ENCODE peak calls at places on chromosomes 13 and 19, in six cellular contexts. One of them, this sample, is unnamed.

GRCh38 chr13:98158172-98158907 is 15.4 kb downstream of the FARP1 start:
- DNase-seq in CD8-positive, alpha-beta T cell: no peak
- DNase-seq in neural progenitor cell: no peak
- DNase-seq in endodermal cell: no peak
- DNase-seq in heart left ventricle: peak; percentile 46
- DNase-seq in ovary: peak; percentile 65
- DNase-seq in this sample: no peak

GRCh38 chr13:102452831-102453230 is 51.0 kb upstream of the FGF14 start:
- DNase-seq in endodermal cell: no peak
- DNase-seq in CD8-positive, alpha-beta T cell: no peak
- DNase-seq in ovary: no peak
- DNase-seq in neural progenitor cell: no peak
- DNase-seq in heart left ventricle: no peak
- DNase-seq in this sample: no peak

GRCh38 chr13:106260352-106260751 is 275.1 kb downstream of the EFNB2 start:
- DNase-seq in neural progenitor cell: no peak
- DNase-seq in endodermal cell: no peak
- DNase-seq in heart left ventricle: no peak
- DNase-seq in CD8-positive, alpha-beta T cell: no peak
- DNase-seq in ovary: no peak
- DNase-seq in this sample: no peak

GRCh38 chr19:861756-862528 is 2.5 kb downstream of the CFD start:
- DNase-seq in endodermal cell: peak; percentile 97
- DNase-seq in neural progenitor cell: peak; percentile 88
- DNase-seq in heart left ventricle: no peak
- DNase-seq in ovary: peak; percentile 70
- DNase-seq in CD8-positive, alpha-beta T cell: peak; percentile 66
- DNase-seq in this sample: no peak

GRCh38 chr13:113475280-113475679 is 15.2 kb downstream of the DCUN1D2 start:
- DNase-seq in endodermal cell: no peak
- DNase-seq in neural progenitor cell: no peak
- DNase-seq in ovary: no peak
- DNase-seq in heart left ventricle: no peak
- DNase-seq in CD8-positive, alpha-beta T cell: no peak
- DNase-seq in this sample: no peak

GRCh38 chr19:15323496-15324235 is 8.7 kb downstream of the BRD4 start:
- DNase-seq in CD8-positive, alpha-beta T cell: no peak
- DNase-seq in endodermal cell: no peak
- DNase-seq in neural progenitor cell: no peak
- DNase-seq in heart left ventricle: peak; percentile 67
- DNase-seq in ovary: peak; percentile 82
- DNase-seq in this sample: peak; percentile 86

GRCh38 chr13:111323549-111323948 is 3.1 kb downstream of the TEX29 start:
- DNase-seq in neural progenitor cell: no peak
- DNase-seq in heart left ventricle: no peak
- DNase-seq in endodermal cell: peak; percentile 34
- DNase-seq in CD8-positive, alpha-beta T cell: no peak
- DNase-seq in ovary: no peak
- DNase-seq in this sample: peak; percentile 13

GRCh38 chr13:21637296-21637695 is 33.3 kb upstream of the MICU2 start:
- DNase-seq in neural progenitor cell: no peak
- DNase-seq in ovary: no peak
- DNase-seq in endodermal cell: no peak
- DNase-seq in CD8-positive, alpha-beta T cell: peak; percentile 33
- DNase-seq in heart left ventricle: no peak
- DNase-seq in this sample: no peak

GRCh38 chr13:80132741-80133601 is 208.0 kb downstream of the SPRY2 start:
- DNase-seq in CD8-positive, alpha-beta T cell: no peak
- DNase-seq in ovary: peak; percentile 57
- DNase-seq in heart left ventricle: peak; percentile 75
- DNase-seq in neural progenitor cell: peak; percentile 31
- DNase-seq in endodermal cell: peak; percentile 61
- DNase-seq in this sample: peak; percentile 82

GRCh38 chr13:113650731-113651148 is 7.3 kb downstream of the ATP4B start:
- DNase-seq in CD8-positive, alpha-beta T cell: no peak
- DNase-seq in neural progenitor cell: no peak
- DNase-seq in endodermal cell: no peak
- DNase-seq in ovary: no peak
- DNase-seq in heart left ventricle: no peak
- DNase-seq in this sample: peak; percentile 58

GRCh38 chr13:113307491-113307890 is 10.5 kb downstream of the LAMP1 start:
- DNase-seq in heart left ventricle: no peak
- DNase-seq in ovary: no peak
- DNase-seq in CD8-positive, alpha-beta T cell: no peak
- DNase-seq in neural progenitor cell: no peak
- DNase-seq in endodermal cell: no peak
- DNase-seq in this sample: no peak

GRCh38 chr13:62483774-62484173 is 1068.1 kb upstream of the PCDH20 start:
- DNase-seq in ovary: no peak
- DNase-seq in neural progenitor cell: peak; percentile 35
- DNase-seq in endodermal cell: no peak
- DNase-seq in heart left ventricle: no peak
- DNase-seq in CD8-positive, alpha-beta T cell: no peak
- DNase-seq in this sample: no peak

GRCh38 chr19:33295621-33296472 is 6.5 kb downstream of the CEBPA start:
- DNase-seq in endodermal cell: no peak
- DNase-seq in ovary: no peak
- DNase-seq in heart left ventricle: no peak
- DNase-seq in CD8-positive, alpha-beta T cell: no peak
- DNase-seq in neural progenitor cell: no peak
- DNase-seq in this sample: no peak

GRCh38 chr13:44396295-44396962 is 22.8 kb downstream of the SERP2 start:
- DNase-seq in CD8-positive, alpha-beta T cell: no peak
- DNase-seq in ovary: no peak
- DNase-seq in heart left ventricle: no peak
- DNase-seq in neural progenitor cell: no peak
- DNase-seq in endodermal cell: no peak
- DNase-seq in this sample: no peak

GRCh38 chr19:35109395-35110112 is 6.1 kb upstream of the FXYD3 start:
- DNase-seq in ovary: no peak
- DNase-seq in neural progenitor cell: peak; percentile 23
- DNase-seq in heart left ventricle: no peak
- DNase-seq in CD8-positive, alpha-beta T cell: no peak
- DNase-seq in endodermal cell: no peak
- DNase-seq in this sample: no peak

GRCh38 chr13:100506600-100507422 is 81.8 kb downstream of the GGACT start:
- DNase-seq in endodermal cell: no peak
- DNase-seq in neural progenitor cell: no peak
- DNase-seq in ovary: no peak
- DNase-seq in heart left ventricle: no peak
- DNase-seq in CD8-positive, alpha-beta T cell: no peak
- DNase-seq in this sample: no peak

GRCh38 chr19:51210385-51210784 is 14.5 kb upstream of the CD33 start:
- DNase-seq in neural progenitor cell: no peak
- DNase-seq in heart left ventricle: no peak
- DNase-seq in endodermal cell: no peak
- DNase-seq in CD8-positive, alpha-beta T cell: no peak
- DNase-seq in ovary: no peak
- DNase-seq in this sample: no peak

GRCh38 chr19:17488593-17489391 is 18.5 kb downstream of the SLC27A1 start:
- DNase-seq in endodermal cell: peak; percentile 99
- DNase-seq in ovary: peak; percentile 59
- DNase-seq in neural progenitor cell: peak; percentile 96
- DNase-seq in CD8-positive, alpha-beta T cell: peak; percentile 79
- DNase-seq in heart left ventricle: peak; percentile 67
- DNase-seq in this sample: peak; percentile 45

GRCh38 chr13:60019119-60019993 is 144.4 kb downstream of the DIAPH3 start:
- DNase-seq in ovary: no peak
- DNase-seq in neural progenitor cell: no peak
- DNase-seq in heart left ventricle: no peak
- DNase-seq in endodermal cell: no peak
- DNase-seq in CD8-positive, alpha-beta T cell: no peak
- DNase-seq in this sample: no peak

GRCh38 chr13:99314640-99315176 is 7.5 kb upstream of the GPR183 start:
- DNase-seq in neural progenitor cell: no peak
- DNase-seq in CD8-positive, alpha-beta T cell: peak; percentile 39
- DNase-seq in endodermal cell: no peak
- DNase-seq in ovary: no peak
- DNase-seq in heart left ventricle: no peak
- DNase-seq in this sample: no peak

GRCh38 chr13:26465954-26466353 is 91.5 kb upstream of the WASF3 start:
- DNase-seq in CD8-positive, alpha-beta T cell: no peak
- DNase-seq in ovary: no peak
- DNase-seq in neural progenitor cell: no peak
- DNase-seq in endodermal cell: no peak
- DNase-seq in heart left ventricle: no peak
- DNase-seq in this sample: no peak

GRCh38 chr19:18156841-18157464 is 4.0 kb downstream of the PIK3R2 start:
- DNase-seq in neural progenitor cell: no peak
- DNase-seq in endodermal cell: no peak
- DNase-seq in CD8-positive, alpha-beta T cell: no peak
- DNase-seq in heart left ventricle: peak; percentile 95
- DNase-seq in ovary: peak; percentile 96
- DNase-seq in this sample: peak; percentile 90

GRCh38 chr13:111661776-111662175 is 341.3 kb downstream of the TEX29 start:
- DNase-seq in endodermal cell: no peak
- DNase-seq in ovary: no peak
- DNase-seq in CD8-positive, alpha-beta T cell: no peak
- DNase-seq in neural progenitor cell: no peak
- DNase-seq in heart left ventricle: no peak
- DNase-seq in this sample: no peak

GRCh38 chr19:294819-295686 is 3.9 kb upstream of the PLPP2 start:
- DNase-seq in ovary: no peak
- DNase-seq in endodermal cell: peak; percentile 91
- DNase-seq in CD8-positive, alpha-beta T cell: peak; percentile 47
- DNase-seq in heart left ventricle: no peak
- DNase-seq in neural progenitor cell: peak; percentile 80
- DNase-seq in this sample: no peak

GRCh38 chr19:35106291-35106583 is 9.4 kb upstream of the FXYD3 start:
- DNase-seq in endodermal cell: no peak
- DNase-seq in neural progenitor cell: no peak
- DNase-seq in CD8-positive, alpha-beta T cell: no peak
- DNase-seq in heart left ventricle: no peak
- DNase-seq in ovary: no peak
- DNase-seq in this sample: no peak

GRCh38 chr13:36549126-36549702 is 116.9 kb downstream of the CCNA1 start:
- DNase-seq in neural progenitor cell: no peak
- DNase-seq in endodermal cell: no peak
- DNase-seq in ovary: no peak
- DNase-seq in CD8-positive, alpha-beta T cell: no peak
- DNase-seq in heart left ventricle: no peak
- DNase-seq in this sample: no peak

GRCh38 chr13:29507356-29507755 is 88.1 kb downstream of the SLC7A1 start:
- DNase-seq in endodermal cell: no peak
- DNase-seq in heart left ventricle: no peak
- DNase-seq in neural progenitor cell: no peak
- DNase-seq in CD8-positive, alpha-beta T cell: no peak
- DNase-seq in ovary: no peak
- DNase-seq in this sample: no peak

GRCh38 chr13:110636053-110636475 is 20.7 kb downstream of the NAXD start:
- DNase-seq in endodermal cell: no peak
- DNase-seq in CD8-positive, alpha-beta T cell: no peak
- DNase-seq in ovary: no peak
- DNase-seq in heart left ventricle: no peak
- DNase-seq in neural progenitor cell: no peak
- DNase-seq in this sample: no peak

GRCh38 chr13:32323912-32324311 is 8.6 kb downstream of the BRCA2 start:
- DNase-seq in endodermal cell: no peak
- DNase-seq in CD8-positive, alpha-beta T cell: no peak
- DNase-seq in ovary: no peak
- DNase-seq in neural progenitor cell: no peak
- DNase-seq in heart left ventricle: no peak
- DNase-seq in this sample: no peak

GRCh38 chr13:113532156-113532806 is 41.8 kb upstream of the DCUN1D2 start:
- DNase-seq in neural progenitor cell: no peak
- DNase-seq in endodermal cell: no peak
- DNase-seq in heart left ventricle: peak; percentile 63
- DNase-seq in ovary: peak; percentile 34
- DNase-seq in CD8-positive, alpha-beta T cell: no peak
- DNase-seq in this sample: peak; percentile 57

GRCh38 chr13:36382030-36382429 is 35.8 kb upstream of the SPART start:
- DNase-seq in ovary: no peak
- DNase-seq in neural progenitor cell: no peak
- DNase-seq in heart left ventricle: no peak
- DNase-seq in CD8-positive, alpha-beta T cell: no peak
- DNase-seq in endodermal cell: no peak
- DNase-seq in this sample: no peak

DNA sequence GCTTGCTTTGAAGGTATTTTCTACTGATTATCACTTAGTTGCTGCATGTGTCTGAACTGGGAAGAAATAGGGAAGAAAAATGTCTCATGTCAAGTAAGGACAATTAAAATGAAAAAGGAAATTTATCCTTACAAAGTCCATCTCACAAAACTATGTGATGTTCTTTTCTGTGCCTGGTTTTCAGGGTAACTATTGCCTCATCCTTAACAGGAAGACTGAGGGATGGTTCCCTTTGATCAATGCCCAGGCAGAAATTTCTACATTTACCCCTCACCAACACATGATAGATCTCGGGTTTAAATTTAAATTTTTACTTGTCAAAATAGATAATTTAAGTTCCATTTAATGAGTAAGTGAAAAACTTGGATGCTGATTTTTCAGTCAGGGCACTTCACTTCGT is 3.9 kb upstream of the FOXO1 start:
- DNase-seq in heart left ventricle: no peak
- DNase-seq in endodermal cell: no peak
- DNase-seq in ovary: no peak
- DNase-seq in CD8-positive, alpha-beta T cell: no peak
- DNase-seq in neural progenitor cell: no peak
- DNase-seq in this sample: no peak
- TF ChIP-seq CTCF in heart left ventricle: no peak
- TF ChIP-seq CTCF in endodermal cell: no peak
- TF ChIP-seq CTCF in ovary: no peak
- TF ChIP-seq CTCF in CD8-positive, alpha-beta T cell: no peak
- TF ChIP-seq CTCF in neural progenitor cell: no peak
- TF ChIP-seq CTCF in this sample: no peak

DNA sequence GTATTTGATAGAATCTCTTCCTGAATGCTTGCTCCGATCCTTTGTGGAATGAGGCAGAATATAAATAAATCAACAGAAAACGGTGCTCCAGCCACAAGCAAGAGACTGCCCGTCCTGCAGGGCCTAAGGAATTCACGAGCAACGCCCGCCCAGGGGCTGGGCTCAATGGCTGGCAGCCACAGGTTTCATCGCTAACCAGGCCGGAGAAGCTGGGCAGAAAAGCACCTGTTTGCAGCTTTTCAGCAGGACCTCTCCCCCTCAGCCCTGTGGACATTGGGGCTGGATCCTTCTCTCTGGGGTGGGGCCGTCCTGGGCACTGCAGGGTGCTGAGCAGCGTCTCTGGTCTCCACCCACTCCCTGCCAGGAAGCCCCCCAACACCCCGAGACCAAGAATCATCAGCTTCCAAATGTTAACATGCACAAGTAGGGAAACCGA is 102.5 kb downstream of the GADD45B start:
- DNase-seq in ovary: peak; percentile 53
- DNase-seq in heart left ventricle: peak; percentile 47
- DNase-seq in neural progenitor cell: peak; percentile 43
- DNase-seq in endodermal cell: peak; percentile 87
- DNase-seq in CD8-positive, alpha-beta T cell: no peak
- DNase-seq in this sample: peak; percentile 47
- H3K27ac ChIP-seq in ovary: peak overlapping the region; percentile 45
- H3K27ac ChIP-seq in heart left ventricle: peak overlapping the region; percentile 71
- H3K27ac ChIP-seq in neural progenitor cell: no peak overlapping the region
- H3K27ac ChIP-seq in endodermal cell: peak overlapping the region; percentile 80
- H3K27ac ChIP-seq in CD8-positive, alpha-beta T cell: no peak overlapping the region
- H3K27ac ChIP-seq in this sample: peak overlapping the region; percentile 91

GRCh38 chr19:38722947-38723605 is 21.2 kb downstream of the CAPN12 start:
- DNase-seq in CD8-positive, alpha-beta T cell: no peak
- DNase-seq in heart left ventricle: no peak
- DNase-seq in ovary: no peak
- DNase-seq in neural progenitor cell: no peak
- DNase-seq in endodermal cell: peak; percentile 78
- DNase-seq in this sample: no peak
- H3K36me3 ChIP-seq in CD8-positive, alpha-beta T cell: no peaks in the 10 kb centered on the region
- H3K36me3 ChIP-seq in heart left ventricle: peaks cover 71% of the 10 kb centered on the region
- H3K36me3 ChIP-seq in ovary: peaks cover 2% of the 10 kb centered on the region
- H3K36me3 ChIP-seq in neural progenitor cell: no peaks in the 10 kb centered on the region
- H3K36me3 ChIP-seq in endodermal cell: peaks cover 76% of the 10 kb centered on the region
- H3K36me3 ChIP-seq in this sample: peaks cover 98% of the 10 kb centered on the region

GRCh38 chr19:6925801-6926751 is 38.7 kb downstream of the ADGRE1 start:
- DNase-seq in heart left ventricle: no peak
- DNase-seq in CD8-positive, alpha-beta T cell: no peak
- DNase-seq in endodermal cell: peak; percentile 38
- DNase-seq in neural progenitor cell: no peak
- DNase-seq in ovary: no peak
- DNase-seq in this sample: no peak
- TF ChIP-seq CTCF in heart left ventricle: no peak
- TF ChIP-seq CTCF in CD8-positive, alpha-beta T cell: no peak
- TF ChIP-seq CTCF in endodermal cell: no peak
- TF ChIP-seq CTCF in neural progenitor cell: no peak
- TF ChIP-seq CTCF in ovary: no peak
- TF ChIP-seq CTCF in this sample: no peak

This sample was measured in tibial artery.